ENCODE peak calls at places on chromosomes 16 and 17, in five cellular contexts. X is K562, I is HepG2, Y is GM12891, G is GM12878. L is an unnamed sample.

GRCh38 chr16:72179592-72179991 is 7.6 kb upstream of the PMFBP1 start:
- DNase-seq in X (no peak), I (no peak), Y (no peak), G (no peak), L (no peak)

GRCh38 chr17:77404812-77405581 is 264.2 kb downstream of the SEC14L1 start:
- DNase-seq in X (no peak), I (no peak), Y (peak; percentile 92), G (peak; percentile 60), L (peak; percentile 94)

GRCh38 chr17:40319651-40320550 is 10.9 kb downstream of the RARA start:
- DNase-seq in X (no peak), I (no peak), Y (no peak), G (no peak), L (no peak)

GRCh38 chr16:12462690-12463646 is 340.7 kb downstream of the CPPED1 start:
- DNase-seq in X (no peak), I (no peak), Y (no peak), G (no peak), L (no peak)

GRCh38 chr17:48643697-48644012 is 17.5 kb upstream of the HOXB9 start:
- DNase-seq in X (no peak), I (no peak), Y (no peak), G (no peak), L (no peak)

GRCh38 chr16:8971416-8971815 is 7.7 kb upstream of the USP7 start:
- DNase-seq in X (no peak), I (no peak), Y (no peak), G (no peak), L (no peak)

GRCh38 chr16:68328151-68328859 is 17.5 kb downstream of the PRMT7 start:
- DNase-seq in X (peak; percentile 78), I (peak; percentile 88), Y (peak; percentile 62), G (peak; percentile 57), L (peak; percentile 73)

GRCh38 chr17:5485270-5486205 is at the start of gene DERL2:
- DNase-seq in X (peak; percentile 69), I (peak; percentile 33), Y (no peak), G (no peak), L (no peak)

GRCh38 chr17:3817851-3818605 is 17.0 kb upstream of the ITGAE start:
- DNase-seq in X (no peak), I (no peak), Y (no peak), G (no peak), L (no peak)

GRCh38 chr17:80827646-80828643 is 163.7 kb upstream of the CHMP6 start:
- DNase-seq in X (no peak), I (no peak), Y (no peak), G (no peak), L (no peak)

GRCh38 chr17:57293077-57293476 is 36.8 kb downstream of the MSI2 start:
- DNase-seq in X (no peak), I (peak; percentile 92), Y (no peak), G (no peak), L (no peak)

GRCh38 chr17:6894206-6894528 is 62.6 kb upstream of the TEKT1 start:
- DNase-seq in X (no peak), I (no peak), Y (peak; percentile 32), G (no peak), L (no peak)

GRCh38 chr17:3838206-3838605 is 7.8 kb downstream of the NCBP3 start:
- DNase-seq in X (no peak), I (no peak), Y (no peak), G (no peak), L (no peak)

GRCh38 chr17:82443465-82444283 is 6.9 kb downstream of the CYBC1 start:
- DNase-seq in X (no peak), I (no peak), Y (no peak), G (no peak), L (no peak)

GRCh38 chr16:80788016-80788415 is 16.4 kb downstream of the CDYL2 start:
- DNase-seq in X (no peak), I (no peak), Y (no peak), G (no peak), L (no peak)

GRCh38 chr17:34571428-34572130 is 7.8 kb upstream of the TMEM132E start:
- DNase-seq in X (no peak), I (no peak), Y (no peak), G (no peak), L (no peak)

GRCh38 chr16:68401871-68402747 is 46.2 kb downstream of the SMPD3 start:
- DNase-seq in X (no peak), I (no peak), Y (no peak), G (no peak), L (no peak)

GRCh38 chr16:4936181-4936990 is 562 bp downstream of the PPL start:
- DNase-seq in X (peak; percentile 70), I (no peak), Y (peak; percentile 47), G (no peak), L (no peak)

GRCh38 chr16:3364774-3365427 is 9.2 kb downstream of the OR2C1 start:
- DNase-seq in X (no peak), I (peak; percentile 94), Y (peak; percentile 66), G (peak; percentile 50), L (peak; percentile 38)

GRCh38 chr17:7250655-7251329 is 742 bp downstream of the CTDNEP1 start:
- DNase-seq in X (no peak), I (no peak), Y (no peak), G (no peak), L (no peak)

GRCh38 chr17:39607851-39608130 is at the start of gene NEUROD2:
- DNase-seq in X (no peak), I (no peak), Y (no peak), G (no peak), L (no peak)

GRCh38 chr17:70892527-70892926 is 723.2 kb downstream of the KCNJ2 start:
- DNase-seq in X (no peak), I (no peak), Y (no peak), G (no peak), L (no peak)

GRCh38 chr17:4053596-4053995 is 89.2 kb downstream of the ZZEF1 start:
- DNase-seq in X (no peak), I (no peak), Y (no peak), G (no peak), L (no peak)

GRCh38 chr17:63477471-63478440 is 895 bp downstream of the ACE start:
- DNase-seq in X (no peak), I (no peak), Y (no peak), G (no peak), L (no peak)

GRCh38 chr17:63475491-63476412 is 1.1 kb upstream of the ACE start:
- DNase-seq in X (peak; percentile 29), I (no peak), Y (no peak), G (no peak), L (no peak)

GRCh38 chr17:63474914-63475460 is 1.9 kb upstream of the ACE start:
- DNase-seq in X (no peak), I (no peak), Y (no peak), G (no peak), L (no peak)

GRCh38 chr17:63476494-63476856 is 386 bp upstream of the ACE start:
- DNase-seq in X (peak; percentile 81), I (no peak), Y (no peak), G (no peak), L (no peak)

DNA sequence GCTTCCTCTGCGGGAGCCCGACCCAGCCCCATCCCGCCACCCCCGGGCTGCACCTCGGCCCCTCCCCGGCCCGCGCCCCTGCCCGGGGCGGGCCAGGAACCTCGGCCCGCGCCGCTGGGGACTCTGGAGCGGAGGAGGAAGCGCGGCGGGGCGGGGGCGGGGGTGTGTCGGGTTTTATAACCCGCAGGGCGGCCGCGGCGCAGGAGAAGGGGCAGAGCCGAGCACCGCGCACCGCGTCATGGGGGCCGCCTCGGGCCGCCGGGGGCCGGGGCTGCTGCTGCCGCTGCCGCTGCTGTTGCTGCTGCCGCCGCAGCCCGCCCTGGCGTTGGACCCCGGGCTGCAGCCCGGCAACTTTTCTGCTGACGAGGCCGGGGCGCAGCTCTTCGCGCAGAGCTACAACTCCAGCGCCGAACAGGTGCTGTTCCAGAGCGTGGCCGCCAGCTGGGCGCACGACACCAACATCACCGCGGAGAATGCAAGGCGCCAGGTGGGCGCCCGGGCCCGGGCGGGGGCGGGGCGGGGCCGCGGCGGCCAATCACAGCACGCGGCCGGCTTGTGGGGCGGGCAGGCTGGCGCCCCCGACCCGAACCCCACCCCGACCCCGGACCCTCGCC is at the start of gene ACE:
- DNase-seq in X (peak; percentile 82), I (no peak), Y (peak; percentile 70), G (no peak), L (no peak)
- TF ChIP-seq POLR2A in X (no peak), I (no peak), Y (no peak), G (no peak), L (no peak)

GRCh38 chr16:87620201-87620495 is 17.8 kb downstream of the JPH3 start:
- DNase-seq in X (no peak), I (no peak), Y (no peak), G (no peak), L (no peak)

GRCh38 chr16:87621550-87621829 is 19.2 kb downstream of the JPH3 start:
- DNase-seq in X (no peak), I (no peak), Y (no peak), G (no peak), L (no peak)

GRCh38 chr16:87619360-87620200 is 17.3 kb downstream of the JPH3 start:
- DNase-seq in X (no peak), I (no peak), Y (no peak), G (no peak), L (no peak)

GRCh38 chr16:87622756-87623319 is 20.5 kb downstream of the JPH3 start:
- DNase-seq in X (no peak), I (no peak), Y (no peak), G (no peak), L (no peak)

GRCh38 chr16:87621976-87622713 is 19.8 kb downstream of the JPH3 start:
- DNase-seq in X (no peak), I (no peak), Y (no peak), G (no peak), L (no peak)
- TF ChIP-seq TAF1 in X (no peak), I (no peak), Y (no peak), G (no peak), L (no peak)

GRCh38 chr16:86078121-86078600 is 179.2 kb downstream of the IRF8 start:
- DNase-seq in X (no peak), I (no peak), Y (no peak), G (no peak), L (no peak)
- TF ChIP-seq POLR2AphosphoS5 in X (no peak), I (no peak), Y (no peak), G (no peak), L (no peak)

GRCh38 chr17:20154601-20155000 is 145.4 kb downstream of the SPECC1 start:
- DNase-seq in X (no peak), I (no peak), Y (no peak), G (no peak), L (no peak)

GRCh38 chr17:20156196-20157077 is 147.3 kb downstream of the SPECC1 start:
- DNase-seq in X (peak; percentile 51), I (peak; percentile 39), Y (peak; percentile 41), G (no peak), L (peak; percentile 42)

GRCh38 chr17:20153231-20153630 is 144.1 kb downstream of the SPECC1 start:
- DNase-seq in X (no peak), I (no peak), Y (no peak), G (no peak), L (no peak)

GRCh38 chr17:20157078-20157360 is 147.9 kb downstream of the SPECC1 start:
- DNase-seq in X (no peak), I (no peak), Y (no peak), G (no peak), L (no peak)

GRCh38 chr17:20155258-20156195 is 146.4 kb downstream of the SPECC1 start:
- DNase-seq in X (peak; percentile 94), I (peak; percentile 80), Y (peak; percentile 91), G (peak; percentile 91), L (peak; percentile 87)
- TF ChIP-seq POLR2A in X (peak; percentile 46), I (no peak), Y (peak; percentile 40), G (peak; percentile 79), L (peak; percentile 65)

GRCh38 chr16:48558269-48558915 is 51.6 kb downstream of the N4BP1 start:
- DNase-seq in X (no peak), I (no peak), Y (no peak), G (no peak), L (no peak)
- TF ChIP-seq TAF1 in X (no peak), I (no peak), Y (no peak), G (no peak), L (no peak)

GRCh38 chr17:45403906-45404490 is 28.7 kb downstream of the ARHGAP27 start:
- DNase-seq in X (no peak), I (no peak), Y (no peak), G (no peak), L (no peak)
- TF ChIP-seq POLR2AphosphoS5 in X (no peak), I (no peak), Y (no peak), G (no peak), L (no peak)